ENCODE peak calls at places on chromosomes 13 and 19, in seven cellular contexts. G is dorsolateral prefrontal cortex, H is fibroblast of the aortic adventitia, D is GM12878, S is PC-9, Y is thoracic aorta, F is bronchial epithelial cell. I is an unnamed sample.

GRCh38 chr13:27172495-27172842 is 858 bp upstream of the USP12 start:
- DNase-seq in G (no peak), H (no peak), Y (no peak), D (no peak), S (no peak), F (no peak), I (no peak)

GRCh38 chr13:24512208-24513068 is at the start of gene PARP4:
- DNase-seq in G (peak), F (peak), S (peak), Y (no peak), D (peak), H (peak), I (peak)

GRCh38 chr13:107427531-107427930 is 787.8 kb downstream of the LIG4 start:
- DNase-seq in F (no peak), H (no peak), S (no peak), Y (no peak), D (no peak), G (no peak), I (no peak)

GRCh38 chr13:36814465-36814864 is 4.6 kb upstream of the RFXAP start:
- DNase-seq in G (no peak), S (no peak), F (peak), Y (no peak), D (no peak), H (no peak), I (no peak)

GRCh38 chr13:20128459-20128927 is 32.4 kb downstream of the GJA3 start:
- DNase-seq in S (peak), H (no peak), D (no peak), G (no peak), F (no peak), Y (no peak), I (no peak)

GRCh38 chr13:110711778-110712070 is 1.8 kb upstream of the ING1 start:
- DNase-seq in D (no peak), H (peak), S (no peak), G (no peak), F (peak), Y (no peak), I (no peak)

GRCh38 chr13:23202383-23202782 is 21.6 kb downstream of the SGCG start:
- DNase-seq in F (peak), Y (no peak), S (no peak), D (no peak), H (no peak), G (no peak), I (no peak)

GRCh38 chr19:3369337-3370213 is 3.2 kb downstream of the NFIC start:
- DNase-seq in S (no peak), H (no peak), G (peak), Y (no peak), D (no peak), F (no peak), I (no peak)

DNA sequence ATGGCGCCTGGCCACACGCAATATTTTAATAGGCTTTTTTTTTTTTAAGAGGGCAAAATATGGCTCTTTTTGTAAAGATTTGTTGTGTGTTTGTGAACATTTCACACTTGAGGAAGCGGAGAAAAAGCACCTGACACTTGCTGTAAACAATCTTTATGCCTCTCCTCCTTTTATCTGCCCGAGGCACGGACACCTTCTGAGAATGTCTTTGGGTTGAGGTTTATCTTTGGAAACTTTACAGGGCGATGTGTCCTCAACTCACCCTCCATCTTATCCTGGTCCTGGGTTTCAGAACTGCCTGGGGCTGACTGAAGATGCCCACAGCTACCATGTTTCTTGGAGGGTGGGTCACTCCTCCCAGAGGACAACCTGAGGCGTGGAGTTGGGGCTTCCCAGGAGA is 44.0 kb downstream of the ZNF627 start:
- DNase-seq in Y (no peak), S (no peak), F (no peak), G (no peak), H (no peak), D (no peak), I (no peak)
- TF ChIP-seq CTCF in Y (no peak), S (no peak), F (no peak), G (no peak), H (no peak), D (no peak), I (no peak)

GRCh38 chr19:35790981-35791813 is 15.8 kb downstream of the ARHGAP33 start:
- DNase-seq in Y (no peak), D (no peak), H (no peak), F (no peak), G (peak), S (no peak), I (no peak)
- TF ChIP-seq CTCF in Y (no peak), D (peak), H (no peak), F (no peak), G (no peak), S (no peak), I (peak)

GRCh38 chr19:55342044-55342531 is 2.4 kb downstream of the KMT5C start:
- DNase-seq in H (no peak), F (no peak), Y (no peak), D (no peak), S (no peak), G (no peak), I (no peak)

GRCh38 chr19:55341191-55342043 is 1.7 kb downstream of the KMT5C start:
- DNase-seq in D (no peak), H (peak), S (peak), G (peak), F (peak), Y (no peak), I (peak)

GRCh38 chr19:55340144-55340783 is 588 bp downstream of the KMT5C start:
- DNase-seq in Y (no peak), G (no peak), F (no peak), S (no peak), D (no peak), H (no peak), I (no peak)

GRCh38 chr19:55339225-55340143 is at the start of gene KMT5C:
- DNase-seq in H (peak), G (peak), S (peak), D (peak), Y (peak), F (peak), I (peak)

DNA sequence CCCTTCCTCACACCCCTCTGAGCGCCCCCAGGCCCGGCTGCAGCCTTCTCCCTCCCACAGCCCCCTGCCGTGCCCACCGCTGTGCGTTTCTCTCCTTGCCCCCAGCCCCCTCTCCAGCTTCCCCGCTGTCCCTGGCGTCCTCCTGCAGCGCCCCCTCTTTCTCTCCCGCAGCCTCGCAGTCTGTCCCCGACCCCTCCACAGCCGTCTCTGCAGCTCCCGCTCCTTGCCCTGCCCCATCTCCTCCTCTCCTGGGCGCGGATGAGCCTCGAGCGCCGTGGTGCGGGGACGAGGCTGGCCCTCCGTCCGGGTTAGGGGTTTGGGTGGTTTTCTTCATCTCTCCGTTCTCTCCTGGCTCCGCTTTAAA is 1.1 kb downstream of the KMT5C start:
- DNase-seq in H (no peak), S (no peak), Y (no peak), F (no peak), G (no peak), D (no peak), I (peak)
- TF ChIP-seq CTCF in H (no peak), S (no peak), Y (no peak), F (peak), G (no peak), D (peak), I (no peak)

GRCh38 chr19:19110410-19111137 is 27.7 kb downstream of the TMEM161A start:
- DNase-seq in F (no peak), S (no peak), Y (no peak), G (no peak), D (no peak), H (no peak), I (peak)

GRCh38 chr19:19111138-19111835 is 27.0 kb downstream of the TMEM161A start:
- DNase-seq in F (no peak), D (no peak), G (no peak), S (no peak), Y (no peak), H (no peak), I (no peak)

GRCh38 chr19:19115954-19116353 is 22.3 kb downstream of the TMEM161A start:
- DNase-seq in S (peak), H (peak), G (no peak), D (no peak), F (no peak), Y (no peak), I (peak)

GRCh38 chr19:19111967-19112580 is 26.2 kb downstream of the TMEM161A start:
- DNase-seq in D (no peak), S (no peak), G (no peak), Y (no peak), H (no peak), F (no peak), I (no peak)

GRCh38 chr19:19113040-19113541 is 25.2 kb downstream of the TMEM161A start:
- DNase-seq in S (no peak), F (no peak), G (peak), H (peak), Y (no peak), D (no peak), I (no peak)
- TF ChIP-seq CTCF in S (peak), F (no peak), G (no peak), H (peak), Y (no peak), D (no peak), I (no peak)

GRCh38 chr19:19710506-19710905 is 22.4 kb downstream of the ZNF14 start:
- DNase-seq in D (no peak), H (no peak), Y (no peak), S (no peak), G (no peak), F (no peak), I (no peak)

GRCh38 chr19:19704836-19705235 is 28.1 kb downstream of the ZNF14 start:
- DNase-seq in Y (no peak), H (no peak), D (no peak), G (no peak), S (no peak), F (no peak), I (no peak)
- TF ChIP-seq CTCF in Y (no peak), H (no peak), D (no peak), G (no peak), S (no peak), F (no peak), I (no peak)

I was measured in endothelial cell.